ENCODE peak calls at places on chromosomes 7 and 10, in four cellular contexts. One of them, this sample, is unnamed.

GRCh38 chr10:118278649-118279048 is 63.5 kb downstream of the FAM204A start:
- DNase-seq in GM12878: no peak
- DNase-seq in K562: no peak
- DNase-seq in SK-N-SH: no peak
- DNase-seq in this sample: no peak

GRCh38 chr10:123143162-123143824 is 4.6 kb upstream of the HMX2 start:
- DNase-seq in K562: no peak
- DNase-seq in GM12878: no peak
- DNase-seq in SK-N-SH: peak; percentile 30
- DNase-seq in this sample: no peak

GRCh38 chr7:29468196-29468595 is 95.4 kb upstream of the PRR15 start:
- DNase-seq in GM12878: no peak
- DNase-seq in K562: no peak
- DNase-seq in SK-N-SH: no peak
- DNase-seq in this sample: no peak

GRCh38 chr10:125137601-125138438 is 22.5 kb downstream of the CTBP2 start:
- DNase-seq in SK-N-SH: no peak
- DNase-seq in GM12878: no peak
- DNase-seq in K562: no peak
- DNase-seq in this sample: no peak

GRCh38 chr7:107661081-107661864 is 645 bp downstream of the SLC26A4 start:
- DNase-seq in GM12878: no peak
- DNase-seq in K562: no peak
- DNase-seq in SK-N-SH: peak; percentile 84
- DNase-seq in this sample: no peak

GRCh38 chr10:42836771-42837468 is 54.3 kb downstream of the BMS1 start:
- DNase-seq in GM12878: no peak
- DNase-seq in SK-N-SH: peak; percentile 82
- DNase-seq in K562: no peak
- DNase-seq in this sample: no peak

GRCh38 chr10:75083972-75084833 is 27.3 kb upstream of the SAMD8 start:
- DNase-seq in SK-N-SH: peak; percentile 65
- DNase-seq in K562: no peak
- DNase-seq in GM12878: no peak
- DNase-seq in this sample: no peak

GRCh38 chr7:95357623-95358022 is 33.3 kb upstream of the PON1 start:
- DNase-seq in SK-N-SH: no peak
- DNase-seq in GM12878: no peak
- DNase-seq in K562: no peak
- DNase-seq in this sample: no peak

GRCh38 chr10:128209862-128210214 is 83.6 kb upstream of the MKI67 start:
- DNase-seq in K562: no peak
- DNase-seq in GM12878: no peak
- DNase-seq in SK-N-SH: no peak
- DNase-seq in this sample: no peak

GRCh38 chr7:157717211-157718174 is 380.7 kb downstream of the DNAJB6 start:
- DNase-seq in GM12878: no peak
- DNase-seq in SK-N-SH: no peak
- DNase-seq in K562: no peak
- DNase-seq in this sample: no peak

GRCh38 chr10:131249238-131249956 is 62.1 kb downstream of the TCERG1L start:
- DNase-seq in GM12878: no peak
- DNase-seq in SK-N-SH: no peak
- DNase-seq in K562: no peak
- DNase-seq in this sample: no peak

GRCh38 chr7:55158541-55158940 is 139.7 kb downstream of the EGFR start:
- DNase-seq in SK-N-SH: no peak
- DNase-seq in GM12878: no peak
- DNase-seq in K562: no peak
- DNase-seq in this sample: no peak

GRCh38 chr10:62613429-62613828 is 191.1 kb upstream of the ADO start:
- DNase-seq in K562: no peak
- DNase-seq in SK-N-SH: no peak
- DNase-seq in GM12878: no peak
- DNase-seq in this sample: no peak

GRCh38 chr7:102412548-102412947 is 16.4 kb downstream of the PRKRIP1 start:
- DNase-seq in K562: peak; percentile 66
- DNase-seq in GM12878: no peak
- DNase-seq in SK-N-SH: peak; percentile 73
- DNase-seq in this sample: peak; percentile 61

GRCh38 chr7:132009778-132010177 is 453.4 kb upstream of the PODXL start:
- DNase-seq in SK-N-SH: no peak
- DNase-seq in K562: no peak
- DNase-seq in GM12878: no peak
- DNase-seq in this sample: no peak
- TF ChIP-seq GABPA in SK-N-SH: no peak
- TF ChIP-seq GABPA in K562: no peak
- TF ChIP-seq GABPA in GM12878: no peak
- TF ChIP-seq GABPA in this sample: no peak

GRCh38 chr10:29228586-29228985 is 60.3 kb upstream of the LYZL1 start:
- DNase-seq in SK-N-SH: no peak
- DNase-seq in GM12878: no peak
- DNase-seq in K562: no peak
- DNase-seq in this sample: no peak
- TF ChIP-seq GABPA in SK-N-SH: no peak
- TF ChIP-seq GABPA in GM12878: no peak
- TF ChIP-seq GABPA in K562: no peak
- TF ChIP-seq GABPA in this sample: no peak

DNA sequence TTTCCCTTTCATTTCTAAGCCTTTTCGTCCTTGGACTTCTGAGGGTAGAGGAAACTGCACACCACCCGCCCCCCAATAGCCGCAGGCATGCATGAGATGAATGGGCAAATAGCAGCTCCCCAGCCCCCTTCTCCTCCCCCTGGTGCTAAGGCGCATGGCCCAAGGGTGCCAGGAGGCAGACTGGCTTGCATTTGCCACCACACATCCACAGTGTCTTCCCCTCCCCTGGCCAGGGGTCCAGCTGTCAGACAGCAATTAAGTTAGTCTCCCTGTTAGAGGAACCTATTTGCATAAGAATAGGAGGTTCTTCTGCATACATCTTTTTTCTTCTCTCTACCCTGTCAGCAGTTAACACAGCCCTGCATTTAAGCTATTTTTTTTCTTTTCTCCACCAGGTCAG is 20.2 kb downstream of the TOMM7 start:
- DNase-seq in SK-N-SH: no peak
- DNase-seq in K562: no peak
- DNase-seq in GM12878: no peak
- DNase-seq in this sample: no peak
- TF ChIP-seq GABPA in SK-N-SH: no peak
- TF ChIP-seq GABPA in K562: no peak
- TF ChIP-seq GABPA in GM12878: no peak
- TF ChIP-seq GABPA in this sample: no peak

GRCh38 chr7:51660516-51660915 is 343.9 kb upstream of the COBL start:
- DNase-seq in SK-N-SH: no peak
- DNase-seq in K562: no peak
- DNase-seq in GM12878: no peak
- DNase-seq in this sample: no peak

DNA sequence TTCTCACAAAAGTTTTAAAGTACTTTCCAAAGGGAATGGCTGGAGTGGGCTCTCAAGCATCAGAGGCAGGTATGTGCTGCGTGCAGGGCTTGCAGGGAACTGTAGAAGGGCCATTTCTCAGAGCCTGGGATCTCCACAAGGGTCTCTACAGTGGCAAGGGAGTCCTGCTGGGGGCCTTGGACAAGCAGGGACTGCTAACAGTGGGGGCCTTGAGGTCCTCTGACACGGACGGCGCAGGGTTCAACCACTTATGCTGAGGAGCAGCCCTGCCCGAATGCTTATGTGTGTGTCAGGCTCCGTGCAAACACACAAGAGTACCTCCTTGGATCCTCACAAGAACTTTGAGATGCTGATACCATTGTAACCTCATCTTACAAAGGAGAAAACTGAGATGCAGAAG is 342.1 kb upstream of the COBL start:
- DNase-seq in GM12878: no peak
- DNase-seq in K562: no peak
- DNase-seq in SK-N-SH: no peak
- DNase-seq in this sample: no peak
- TF ChIP-seq GABPA in GM12878: no peak
- TF ChIP-seq GABPA in K562: no peak
- TF ChIP-seq GABPA in SK-N-SH: no peak
- TF ChIP-seq GABPA in this sample: no peak